ENCODE peak calls at places on chromosomes 3 and 15, in nine cellular contexts. One of them, this sample, is unnamed.

GRCh38 chr15:94229591-94230365 is 1.6 kb upstream of the MCTP2 start:
- DNase-seq in stimulated activated CD8-positive, alpha-beta memory T cell treated with anti-CD3 and anti-CD28 coated beads, Interleukin-4, amount 100 ng/mL, for 24 hours: peak
- DNase-seq in stimulated activated CD4-positive, alpha-beta T cell treated with anti-CD3 and anti-CD28 coated beads, Interleukin-2, amount 100 ng/mL, for 24 hours: peak
- DNase-seq in heart right ventricle: no peak
- DNase-seq in NCI-H345: no peak
- DNase-seq in occipital lobe: no peak
- DNase-seq in GM10248: peak
- DNase-seq in mucosa of descending colon: no peak
- DNase-seq in astrocyte: no peak
- DNase-seq in this sample: peak

GRCh38 chr3:14680716-14681115 is 5.8 kb downstream of the C3orf20 start:
- DNase-seq in stimulated activated CD8-positive, alpha-beta memory T cell treated with anti-CD3 and anti-CD28 coated beads, Interleukin-4, amount 100 ng/mL, for 24 hours: no peak
- DNase-seq in stimulated activated CD4-positive, alpha-beta T cell treated with anti-CD3 and anti-CD28 coated beads, Interleukin-2, amount 100 ng/mL, for 24 hours: no peak
- DNase-seq in heart right ventricle: peak
- DNase-seq in NCI-H345: no peak
- DNase-seq in occipital lobe: no peak
- DNase-seq in GM10248: no peak
- DNase-seq in mucosa of descending colon: no peak
- DNase-seq in astrocyte: peak
- DNase-seq in this sample: no peak

GRCh38 chr15:80953953-80954778 is 35.5 kb downstream of the MESD start:
- DNase-seq in stimulated activated CD8-positive, alpha-beta memory T cell treated with anti-CD3 and anti-CD28 coated beads, Interleukin-4, amount 100 ng/mL, for 24 hours: no peak
- DNase-seq in stimulated activated CD4-positive, alpha-beta T cell treated with anti-CD3 and anti-CD28 coated beads, Interleukin-2, amount 100 ng/mL, for 24 hours: no peak
- DNase-seq in heart right ventricle: no peak
- DNase-seq in NCI-H345: no peak
- DNase-seq in occipital lobe: no peak
- DNase-seq in GM10248: no peak
- DNase-seq in mucosa of descending colon: no peak
- DNase-seq in astrocyte: no peak
- DNase-seq in this sample: no peak

GRCh38 chr3:99394831-99395733 is 243.3 kb upstream of the COL8A1 start:
- DNase-seq in stimulated activated CD8-positive, alpha-beta memory T cell treated with anti-CD3 and anti-CD28 coated beads, Interleukin-4, amount 100 ng/mL, for 24 hours: no peak
- DNase-seq in stimulated activated CD4-positive, alpha-beta T cell treated with anti-CD3 and anti-CD28 coated beads, Interleukin-2, amount 100 ng/mL, for 24 hours: no peak
- DNase-seq in heart right ventricle: no peak
- DNase-seq in NCI-H345: no peak
- DNase-seq in occipital lobe: no peak
- DNase-seq in GM10248: no peak
- DNase-seq in mucosa of descending colon: no peak
- DNase-seq in astrocyte: peak
- DNase-seq in this sample: no peak

GRCh38 chr3:69442771-69443197 is 56.9 kb upstream of the FRMD4B start:
- DNase-seq in stimulated activated CD8-positive, alpha-beta memory T cell treated with anti-CD3 and anti-CD28 coated beads, Interleukin-4, amount 100 ng/mL, for 24 hours: no peak
- DNase-seq in stimulated activated CD4-positive, alpha-beta T cell treated with anti-CD3 and anti-CD28 coated beads, Interleukin-2, amount 100 ng/mL, for 24 hours: no peak
- DNase-seq in heart right ventricle: no peak
- DNase-seq in NCI-H345: no peak
- DNase-seq in occipital lobe: no peak
- DNase-seq in GM10248: no peak
- DNase-seq in mucosa of descending colon: no peak
- DNase-seq in astrocyte: no peak
- DNase-seq in this sample: peak

GRCh38 chr3:123657111-123657510 is 72.3 kb upstream of the HACD2 start:
- DNase-seq in stimulated activated CD8-positive, alpha-beta memory T cell treated with anti-CD3 and anti-CD28 coated beads, Interleukin-4, amount 100 ng/mL, for 24 hours: no peak
- DNase-seq in stimulated activated CD4-positive, alpha-beta T cell treated with anti-CD3 and anti-CD28 coated beads, Interleukin-2, amount 100 ng/mL, for 24 hours: no peak
- DNase-seq in heart right ventricle: no peak
- DNase-seq in NCI-H345: no peak
- DNase-seq in occipital lobe: no peak
- DNase-seq in GM10248: no peak
- DNase-seq in mucosa of descending colon: peak
- DNase-seq in astrocyte: no peak
- DNase-seq in this sample: no peak

GRCh38 chr3:71931930-71932329 is 147.0 kb upstream of the PROK2 start:
- DNase-seq in stimulated activated CD8-positive, alpha-beta memory T cell treated with anti-CD3 and anti-CD28 coated beads, Interleukin-4, amount 100 ng/mL, for 24 hours: no peak
- DNase-seq in stimulated activated CD4-positive, alpha-beta T cell treated with anti-CD3 and anti-CD28 coated beads, Interleukin-2, amount 100 ng/mL, for 24 hours: no peak
- DNase-seq in heart right ventricle: no peak
- DNase-seq in NCI-H345: no peak
- DNase-seq in occipital lobe: no peak
- DNase-seq in GM10248: no peak
- DNase-seq in mucosa of descending colon: no peak
- DNase-seq in astrocyte: no peak
- DNase-seq in this sample: peak

GRCh38 chr3:45666729-45667440 is 22.3 kb upstream of the SACM1L start:
- DNase-seq in stimulated activated CD8-positive, alpha-beta memory T cell treated with anti-CD3 and anti-CD28 coated beads, Interleukin-4, amount 100 ng/mL, for 24 hours: no peak
- DNase-seq in stimulated activated CD4-positive, alpha-beta T cell treated with anti-CD3 and anti-CD28 coated beads, Interleukin-2, amount 100 ng/mL, for 24 hours: no peak
- DNase-seq in heart right ventricle: peak
- DNase-seq in NCI-H345: no peak
- DNase-seq in occipital lobe: no peak
- DNase-seq in GM10248: no peak
- DNase-seq in mucosa of descending colon: no peak
- DNase-seq in astrocyte: peak
- DNase-seq in this sample: no peak

GRCh38 chr15:41893422-41894250 is at the start of gene SPTBN5:
- DNase-seq in stimulated activated CD8-positive, alpha-beta memory T cell treated with anti-CD3 and anti-CD28 coated beads, Interleukin-4, amount 100 ng/mL, for 24 hours: no peak
- DNase-seq in stimulated activated CD4-positive, alpha-beta T cell treated with anti-CD3 and anti-CD28 coated beads, Interleukin-2, amount 100 ng/mL, for 24 hours: no peak
- DNase-seq in heart right ventricle: no peak
- DNase-seq in NCI-H345: no peak
- DNase-seq in occipital lobe: no peak
- DNase-seq in GM10248: no peak
- DNase-seq in mucosa of descending colon: no peak
- DNase-seq in astrocyte: no peak
- DNase-seq in this sample: no peak

GRCh38 chr15:89129123-89129815 is 41.0 kb downstream of the ABHD2 start:
- DNase-seq in stimulated activated CD8-positive, alpha-beta memory T cell treated with anti-CD3 and anti-CD28 coated beads, Interleukin-4, amount 100 ng/mL, for 24 hours: peak
- DNase-seq in stimulated activated CD4-positive, alpha-beta T cell treated with anti-CD3 and anti-CD28 coated beads, Interleukin-2, amount 100 ng/mL, for 24 hours: peak
- DNase-seq in heart right ventricle: no peak
- DNase-seq in NCI-H345: peak
- DNase-seq in occipital lobe: no peak
- DNase-seq in GM10248: peak
- DNase-seq in mucosa of descending colon: peak
- DNase-seq in astrocyte: no peak
- DNase-seq in this sample: peak

GRCh38 chr3:127613406-127613805 is 15.2 kb downstream of the MCM2 start:
- DNase-seq in stimulated activated CD8-positive, alpha-beta memory T cell treated with anti-CD3 and anti-CD28 coated beads, Interleukin-4, amount 100 ng/mL, for 24 hours: no peak
- DNase-seq in stimulated activated CD4-positive, alpha-beta T cell treated with anti-CD3 and anti-CD28 coated beads, Interleukin-2, amount 100 ng/mL, for 24 hours: no peak
- DNase-seq in heart right ventricle: no peak
- DNase-seq in NCI-H345: no peak
- DNase-seq in occipital lobe: no peak
- DNase-seq in GM10248: no peak
- DNase-seq in mucosa of descending colon: no peak
- DNase-seq in astrocyte: no peak
- DNase-seq in this sample: no peak

GRCh38 chr3:135082706-135083105 is 287.6 kb downstream of the EPHB1 start:
- DNase-seq in stimulated activated CD8-positive, alpha-beta memory T cell treated with anti-CD3 and anti-CD28 coated beads, Interleukin-4, amount 100 ng/mL, for 24 hours: no peak
- DNase-seq in stimulated activated CD4-positive, alpha-beta T cell treated with anti-CD3 and anti-CD28 coated beads, Interleukin-2, amount 100 ng/mL, for 24 hours: no peak
- DNase-seq in heart right ventricle: no peak
- DNase-seq in NCI-H345: peak
- DNase-seq in occipital lobe: no peak
- DNase-seq in GM10248: no peak
- DNase-seq in mucosa of descending colon: no peak
- DNase-seq in astrocyte: no peak
- DNase-seq in this sample: no peak

GRCh38 chr15:42100021-42100800 is 5.8 kb upstream of the PLA2G4D start:
- DNase-seq in stimulated activated CD8-positive, alpha-beta memory T cell treated with anti-CD3 and anti-CD28 coated beads, Interleukin-4, amount 100 ng/mL, for 24 hours: no peak
- DNase-seq in stimulated activated CD4-positive, alpha-beta T cell treated with anti-CD3 and anti-CD28 coated beads, Interleukin-2, amount 100 ng/mL, for 24 hours: no peak
- DNase-seq in heart right ventricle: no peak
- DNase-seq in NCI-H345: no peak
- DNase-seq in occipital lobe: no peak
- DNase-seq in GM10248: no peak
- DNase-seq in mucosa of descending colon: no peak
- DNase-seq in astrocyte: no peak
- DNase-seq in this sample: no peak

GRCh38 chr3:126208618-126209256 is 28.4 kb upstream of the ALDH1L1 start:
- DNase-seq in stimulated activated CD8-positive, alpha-beta memory T cell treated with anti-CD3 and anti-CD28 coated beads, Interleukin-4, amount 100 ng/mL, for 24 hours: no peak
- DNase-seq in stimulated activated CD4-positive, alpha-beta T cell treated with anti-CD3 and anti-CD28 coated beads, Interleukin-2, amount 100 ng/mL, for 24 hours: no peak
- DNase-seq in heart right ventricle: peak
- DNase-seq in NCI-H345: peak
- DNase-seq in occipital lobe: no peak
- DNase-seq in GM10248: no peak
- DNase-seq in mucosa of descending colon: peak
- DNase-seq in astrocyte: peak
- DNase-seq in this sample: no peak

GRCh38 chr3:138348107-138348949 is at the start of gene MRAS:
- DNase-seq in stimulated activated CD8-positive, alpha-beta memory T cell treated with anti-CD3 and anti-CD28 coated beads, Interleukin-4, amount 100 ng/mL, for 24 hours: no peak
- DNase-seq in stimulated activated CD4-positive, alpha-beta T cell treated with anti-CD3 and anti-CD28 coated beads, Interleukin-2, amount 100 ng/mL, for 24 hours: no peak
- DNase-seq in heart right ventricle: peak
- DNase-seq in NCI-H345: peak
- DNase-seq in occipital lobe: peak
- DNase-seq in GM10248: no peak
- DNase-seq in mucosa of descending colon: peak
- DNase-seq in astrocyte: peak
- DNase-seq in this sample: no peak

GRCh38 chr3:128060473-128061381 is 8.5 kb downstream of the SEC61A1 start:
- DNase-seq in stimulated activated CD8-positive, alpha-beta memory T cell treated with anti-CD3 and anti-CD28 coated beads, Interleukin-4, amount 100 ng/mL, for 24 hours: no peak
- DNase-seq in stimulated activated CD4-positive, alpha-beta T cell treated with anti-CD3 and anti-CD28 coated beads, Interleukin-2, amount 100 ng/mL, for 24 hours: no peak
- DNase-seq in heart right ventricle: no peak
- DNase-seq in NCI-H345: no peak
- DNase-seq in occipital lobe: no peak
- DNase-seq in GM10248: no peak
- DNase-seq in mucosa of descending colon: no peak
- DNase-seq in astrocyte: peak
- DNase-seq in this sample: no peak

GRCh38 chr3:107938128-107938527 is 152.7 kb downstream of the CD47 start:
- DNase-seq in stimulated activated CD8-positive, alpha-beta memory T cell treated with anti-CD3 and anti-CD28 coated beads, Interleukin-4, amount 100 ng/mL, for 24 hours: no peak
- DNase-seq in stimulated activated CD4-positive, alpha-beta T cell treated with anti-CD3 and anti-CD28 coated beads, Interleukin-2, amount 100 ng/mL, for 24 hours: no peak
- DNase-seq in heart right ventricle: no peak
- DNase-seq in NCI-H345: no peak
- DNase-seq in occipital lobe: no peak
- DNase-seq in GM10248: no peak
- DNase-seq in mucosa of descending colon: peak
- DNase-seq in astrocyte: peak
- DNase-seq in this sample: peak

GRCh38 chr3:23611737-23612295 is 193.9 kb upstream of the UBE2E1 start:
- DNase-seq in stimulated activated CD8-positive, alpha-beta memory T cell treated with anti-CD3 and anti-CD28 coated beads, Interleukin-4, amount 100 ng/mL, for 24 hours: no peak
- DNase-seq in stimulated activated CD4-positive, alpha-beta T cell treated with anti-CD3 and anti-CD28 coated beads, Interleukin-2, amount 100 ng/mL, for 24 hours: no peak
- DNase-seq in heart right ventricle: peak
- DNase-seq in NCI-H345: no peak
- DNase-seq in occipital lobe: peak
- DNase-seq in GM10248: no peak
- DNase-seq in mucosa of descending colon: peak
- DNase-seq in astrocyte: peak
- DNase-seq in this sample: peak

GRCh38 chr15:58348095-58348812 is 83.5 kb upstream of the LIPC start:
- DNase-seq in stimulated activated CD8-positive, alpha-beta memory T cell treated with anti-CD3 and anti-CD28 coated beads, Interleukin-4, amount 100 ng/mL, for 24 hours: no peak
- DNase-seq in stimulated activated CD4-positive, alpha-beta T cell treated with anti-CD3 and anti-CD28 coated beads, Interleukin-2, amount 100 ng/mL, for 24 hours: no peak
- DNase-seq in heart right ventricle: no peak
- DNase-seq in NCI-H345: peak
- DNase-seq in occipital lobe: no peak
- DNase-seq in GM10248: no peak
- DNase-seq in mucosa of descending colon: no peak
- DNase-seq in astrocyte: no peak
- DNase-seq in this sample: peak

GRCh38 chr15:77807115-77807514 is 174.4 kb upstream of the LINGO1 start:
- DNase-seq in stimulated activated CD8-positive, alpha-beta memory T cell treated with anti-CD3 and anti-CD28 coated beads, Interleukin-4, amount 100 ng/mL, for 24 hours: no peak
- DNase-seq in stimulated activated CD4-positive, alpha-beta T cell treated with anti-CD3 and anti-CD28 coated beads, Interleukin-2, amount 100 ng/mL, for 24 hours: no peak
- DNase-seq in heart right ventricle: no peak
- DNase-seq in NCI-H345: peak
- DNase-seq in occipital lobe: no peak
- DNase-seq in GM10248: no peak
- DNase-seq in mucosa of descending colon: no peak
- DNase-seq in astrocyte: no peak
- DNase-seq in this sample: no peak

GRCh38 chr15:36415643-36416042 is 163.8 kb upstream of the CDIN1 start:
- DNase-seq in stimulated activated CD8-positive, alpha-beta memory T cell treated with anti-CD3 and anti-CD28 coated beads, Interleukin-4, amount 100 ng/mL, for 24 hours: no peak
- DNase-seq in stimulated activated CD4-positive, alpha-beta T cell treated with anti-CD3 and anti-CD28 coated beads, Interleukin-2, amount 100 ng/mL, for 24 hours: no peak
- DNase-seq in heart right ventricle: no peak
- DNase-seq in NCI-H345: no peak
- DNase-seq in occipital lobe: no peak
- DNase-seq in GM10248: no peak
- DNase-seq in mucosa of descending colon: no peak
- DNase-seq in astrocyte: peak
- DNase-seq in this sample: no peak

GRCh38 chr15:81108427-81108826 is 25.6 kb upstream of the CFAP161 start:
- DNase-seq in stimulated activated CD8-positive, alpha-beta memory T cell treated with anti-CD3 and anti-CD28 coated beads, Interleukin-4, amount 100 ng/mL, for 24 hours: no peak
- DNase-seq in stimulated activated CD4-positive, alpha-beta T cell treated with anti-CD3 and anti-CD28 coated beads, Interleukin-2, amount 100 ng/mL, for 24 hours: peak
- DNase-seq in heart right ventricle: no peak
- DNase-seq in NCI-H345: no peak
- DNase-seq in occipital lobe: no peak
- DNase-seq in GM10248: no peak
- DNase-seq in mucosa of descending colon: no peak
- DNase-seq in astrocyte: no peak
- DNase-seq in this sample: peak

GRCh38 chr3:177657243-177657642 is 460.0 kb upstream of the TBL1XR1 start:
- DNase-seq in stimulated activated CD8-positive, alpha-beta memory T cell treated with anti-CD3 and anti-CD28 coated beads, Interleukin-4, amount 100 ng/mL, for 24 hours: no peak
- DNase-seq in stimulated activated CD4-positive, alpha-beta T cell treated with anti-CD3 and anti-CD28 coated beads, Interleukin-2, amount 100 ng/mL, for 24 hours: no peak
- DNase-seq in heart right ventricle: no peak
- DNase-seq in NCI-H345: peak
- DNase-seq in occipital lobe: no peak
- DNase-seq in GM10248: no peak
- DNase-seq in mucosa of descending colon: no peak
- DNase-seq in astrocyte: no peak
- DNase-seq in this sample: no peak

GRCh38 chr3:62169871-62170660 is 203.3 kb downstream of the FEZF2 start:
- DNase-seq in stimulated activated CD8-positive, alpha-beta memory T cell treated with anti-CD3 and anti-CD28 coated beads, Interleukin-4, amount 100 ng/mL, for 24 hours: no peak
- DNase-seq in stimulated activated CD4-positive, alpha-beta T cell treated with anti-CD3 and anti-CD28 coated beads, Interleukin-2, amount 100 ng/mL, for 24 hours: no peak
- DNase-seq in heart right ventricle: no peak
- DNase-seq in NCI-H345: no peak
- DNase-seq in occipital lobe: no peak
- DNase-seq in GM10248: no peak
- DNase-seq in mucosa of descending colon: no peak
- DNase-seq in astrocyte: peak
- DNase-seq in this sample: no peak

GRCh38 chr15:27967541-27967940 is 131.6 kb downstream of the OCA2 start:
- DNase-seq in stimulated activated CD8-positive, alpha-beta memory T cell treated with anti-CD3 and anti-CD28 coated beads, Interleukin-4, amount 100 ng/mL, for 24 hours: no peak
- DNase-seq in stimulated activated CD4-positive, alpha-beta T cell treated with anti-CD3 and anti-CD28 coated beads, Interleukin-2, amount 100 ng/mL, for 24 hours: no peak
- DNase-seq in heart right ventricle: no peak
- DNase-seq in NCI-H345: no peak
- DNase-seq in occipital lobe: no peak
- DNase-seq in GM10248: no peak
- DNase-seq in mucosa of descending colon: no peak
- DNase-seq in astrocyte: no peak
- DNase-seq in this sample: no peak